ENCODE peak calls at places on chromosomes 2 and 18, in four cellular contexts. B, Y, H and E are unnamed samples.

GRCh38 chr2:205477016-205477705 is 205.1 kb upstream of the NRP2 start:
- DNase-seq in B (no peak), Y (no peak), H (no peak), E (no peak)

GRCh38 chr18:40935423-40935822 is 1019.6 kb upstream of the PIK3C3 start:
- DNase-seq in B (no peak), Y (peak), H (peak), E (no peak)

GRCh38 chr2:235674812-235675211 is 181.0 kb downstream of the AGAP1 start:
- DNase-seq in B (no peak), Y (no peak), H (no peak), E (no peak)

GRCh38 chr18:34806527-34806926 is 96.4 kb downstream of the DTNA start:
- DNase-seq in B (no peak), Y (no peak), H (no peak), E (no peak)

GRCh38 chr18:43525149-43525548 is 247.9 kb upstream of the SYT4 start:
- DNase-seq in B (no peak), Y (no peak), H (no peak), E (no peak)

GRCh38 chr2:238336151-238336550 is 15.8 kb downstream of the TRAF3IP1 start:
- DNase-seq in B (no peak), Y (no peak), H (no peak), E (no peak)

GRCh38 chr18:28161608-28162599 is 15.0 kb downstream of the CDH2 start:
- DNase-seq in B (no peak), Y (peak), H (no peak), E (no peak)

GRCh38 chr2:43592443-43592842 is 3.4 kb downstream of the THADA start:
- DNase-seq in B (no peak), Y (no peak), H (no peak), E (no peak)

GRCh38 chr18:70384181-70384790 is 95.4 kb downstream of the SOCS6 start:
- DNase-seq in B (no peak), Y (peak), H (no peak), E (peak)

GRCh38 chr2:2527162-2527561 is 196.1 kb upstream of the MYT1L start:
- DNase-seq in B (no peak), Y (no peak), H (peak), E (no peak)

GRCh38 chr18:26470011-26470637 is 78.2 kb downstream of the KCTD1 start:
- DNase-seq in B (no peak), Y (no peak), H (no peak), E (no peak)

GRCh38 chr2:186693446-186693842 is 416 bp upstream of the FAM171B start:
- DNase-seq in B (no peak), Y (no peak), H (no peak), E (no peak)

GRCh38 chr18:46740046-46740445 is 16.8 kb downstream of the ST8SIA5 start:
- DNase-seq in B (no peak), Y (no peak), H (no peak), E (no peak)

GRCh38 chr2:174080672-174081121 is 115.5 kb upstream of the SP3 start:
- DNase-seq in B (no peak), Y (no peak), H (peak), E (no peak)

GRCh38 chr2:64846175-64846574 is 143.0 kb upstream of the SLC1A4 start:
- DNase-seq in B (no peak), Y (no peak), H (no peak), E (no peak)

GRCh38 chr18:77068321-77068841 is 64.2 kb downstream of the MBP start:
- DNase-seq in B (no peak), Y (no peak), H (no peak), E (no peak)

GRCh38 chr2:85577386-85578242 is at the start of gene VAMP8:
- DNase-seq in B (peak), Y (peak), H (peak), E (peak)

GRCh38 chr18:63465059-63465458 is 11.7 kb upstream of the SERPINB5 start:
- DNase-seq in B (no peak), Y (no peak), H (no peak), E (no peak)

GRCh38 chr2:71612581-71613520 is 159.5 kb downstream of the DYSF start:
- DNase-seq in B (no peak), Y (no peak), H (no peak), E (no peak)

GRCh38 chr2:230439590-230439989 is 23.6 kb downstream of the SP100 start:
- DNase-seq in B (no peak), Y (no peak), H (no peak), E (no peak)

GRCh38 chr18:40868110-40868858 is 1086.8 kb upstream of the PIK3C3 start:
- DNase-seq in B (no peak), Y (peak), H (no peak), E (no peak)

GRCh38 chr2:54558188-54558975 is 102.3 kb downstream of the SPTBN1 start:
- DNase-seq in B (peak), Y (peak), H (peak), E (peak)

GRCh38 chr2:68741238-68741637 is 6.6 kb downstream of the ARHGAP25 start:
- DNase-seq in B (no peak), Y (no peak), H (no peak), E (no peak)

GRCh38 chr18:48184118-48184517 is 225.1 kb downstream of the ZBTB7C start:
- DNase-seq in B (no peak), Y (no peak), H (no peak), E (no peak)
- TF ChIP-seq FOSL1 in B (no peak), Y (no peak), H (no peak), E (no peak)

GRCh38 chr2:134197445-134197844 is 56.4 kb upstream of the MGAT5 start:
- DNase-seq in B (no peak), Y (no peak), H (no peak), E (no peak)

GRCh38 chr2:134193006-134193405 is 60.9 kb upstream of the MGAT5 start:
- DNase-seq in B (no peak), Y (no peak), H (no peak), E (no peak)

GRCh38 chr2:134194519-134194918 is 59.4 kb upstream of the MGAT5 start:
- DNase-seq in B (no peak), Y (no peak), H (no peak), E (no peak)

GRCh38 chr2:134193774-134194173 is 60.1 kb upstream of the MGAT5 start:
- DNase-seq in B (no peak), Y (no peak), H (no peak), E (no peak)

DNA sequence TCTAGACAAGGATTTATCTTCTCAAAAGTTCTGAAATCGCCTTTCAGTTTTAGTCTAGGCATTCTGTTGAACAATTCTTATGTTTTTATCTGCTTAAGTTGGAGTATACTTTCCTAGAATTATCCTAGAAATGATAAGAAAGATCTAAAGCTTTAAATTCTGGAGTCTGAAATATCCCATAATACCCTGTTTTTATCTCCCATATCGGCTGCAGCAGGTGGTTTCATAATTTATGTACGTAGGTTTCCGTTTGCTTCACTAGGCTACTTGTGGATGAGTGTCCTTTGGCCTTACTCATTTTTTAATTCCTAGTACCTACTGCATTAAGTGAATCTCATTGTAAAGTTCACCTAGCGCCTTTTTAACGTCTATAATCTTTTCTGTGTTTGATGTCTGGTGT is 58.5 kb upstream of the MGAT5 start:
- DNase-seq in B (no peak), Y (no peak), H (peak), E (no peak)
- TF ChIP-seq FOSL1 in B (no peak), Y (no peak), H (no peak), E (no peak)

DNA sequence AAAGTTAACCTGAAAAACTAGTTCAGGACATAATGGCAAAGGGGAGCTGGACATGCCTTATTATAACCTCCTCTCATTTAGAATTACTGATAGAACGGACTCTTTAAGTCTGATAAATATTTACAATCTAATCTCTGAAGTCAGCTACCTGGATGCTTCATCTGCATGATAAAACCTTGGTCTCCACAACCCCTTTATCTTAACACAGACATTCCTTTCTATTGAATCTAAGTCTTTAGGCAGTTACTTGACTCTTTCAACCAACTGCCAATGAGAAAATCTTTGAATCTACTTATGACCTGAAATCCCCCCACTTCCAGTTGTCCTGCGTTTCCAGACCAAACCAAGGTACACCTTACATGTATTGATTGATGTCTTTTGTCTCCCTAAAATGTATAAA is 191.2 kb upstream of the LRRTM4 start:
- DNase-seq in B (no peak), Y (no peak), H (no peak), E (no peak)
- TF ChIP-seq FOSL1 in B (no peak), Y (no peak), H (no peak), E (no peak)

DNA sequence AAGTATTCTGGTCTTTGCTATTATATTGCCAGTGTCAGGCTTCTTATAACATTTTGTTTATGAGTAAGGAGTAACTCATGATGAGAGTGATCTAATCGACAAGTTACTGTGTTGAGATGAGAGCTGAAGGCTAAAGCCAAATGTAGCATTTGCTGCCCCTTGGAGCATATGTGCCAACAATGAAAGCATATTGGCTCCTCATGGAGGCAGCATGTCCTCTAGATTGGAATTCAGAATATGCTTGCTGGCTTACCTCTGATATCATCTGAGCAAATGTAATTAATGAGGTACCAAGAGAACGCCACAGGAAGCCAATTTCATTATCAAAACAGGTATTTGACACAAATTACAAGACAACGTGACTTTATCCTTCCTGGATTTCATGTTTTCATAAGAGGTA is 781.1 kb upstream of the FSHR start:
- DNase-seq in B (no peak), Y (no peak), H (no peak), E (no peak)
- TF ChIP-seq FOSL1 in B (no peak), Y (no peak), H (no peak), E (no peak)

GRCh38 chr2:8252997-8253694 is 428.7 kb upstream of the ID2 start:
- DNase-seq in B (no peak), Y (no peak), H (no peak), E (no peak)
- TF ChIP-seq FOSL1 in B (no peak), Y (no peak), H (no peak), E (no peak)

DNA sequence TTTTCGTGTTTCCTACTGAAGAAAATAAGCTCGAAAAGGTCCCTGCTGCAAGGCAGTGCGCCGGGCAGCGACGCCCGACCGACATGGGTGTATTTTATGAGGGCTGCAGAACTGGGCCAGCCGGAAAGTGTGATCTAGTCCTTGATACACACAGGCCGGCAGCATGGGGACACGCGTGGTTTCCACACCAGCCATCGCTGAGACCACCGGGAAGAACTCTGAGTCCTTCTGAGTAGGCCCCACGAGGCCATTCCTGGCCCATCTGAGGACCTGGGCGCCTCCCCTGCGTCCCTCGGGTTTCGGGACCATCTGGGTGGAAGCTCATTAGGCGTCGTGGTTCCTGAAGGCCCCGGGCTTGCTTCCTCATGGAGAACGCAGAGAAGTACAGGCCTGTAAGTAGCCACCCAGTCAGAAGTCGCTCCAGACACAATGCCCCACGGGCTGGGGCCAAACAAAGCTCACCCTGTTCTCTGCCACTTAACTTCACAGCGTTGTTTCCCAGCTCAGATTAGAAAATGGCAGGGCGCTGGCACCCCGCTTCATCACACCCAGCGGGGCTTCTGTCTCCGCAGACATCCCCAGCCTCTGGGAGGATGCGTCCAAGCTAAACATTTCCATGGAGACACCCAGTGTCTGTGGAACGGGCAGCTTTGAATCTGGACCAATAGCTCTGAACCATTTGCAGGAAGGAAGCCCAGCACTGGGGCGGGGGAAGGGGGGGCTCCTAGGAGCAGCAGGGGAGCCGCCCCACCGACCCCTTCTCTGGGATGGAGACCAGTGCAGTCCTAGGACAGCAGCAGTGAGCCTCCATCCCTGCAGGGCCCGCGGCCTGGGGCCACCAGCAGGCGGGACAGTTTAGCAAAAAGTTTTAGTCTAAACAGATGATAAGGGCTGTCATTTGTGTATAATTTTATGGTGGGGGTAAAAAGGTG is 2.4 kb downstream of the NFATC1 start:
- DNase-seq in B (no peak), Y (no peak), H (no peak), E (no peak)
- TF ChIP-seq FOSL1 in B (no peak), Y (no peak), H (no peak), E (no peak)

GRCh38 chr2:101306410-101306809 is 2.1 kb downstream of the RNF149 start:
- DNase-seq in B (no peak), Y (no peak), H (peak), E (no peak)

GRCh38 chr2:101309211-101309700 is 755 bp upstream of the RNF149 start:
- DNase-seq in B (no peak), Y (no peak), H (no peak), E (no peak)

GRCh38 chr2:101307503-101307902 is 998 bp downstream of the RNF149 start:
- DNase-seq in B (no peak), Y (no peak), H (no peak), E (no peak)

GRCh38 chr2:101308432-101309210 is at the start of gene RNF149:
- DNase-seq in B (peak), Y (peak), H (peak), E (peak)

GRCh38 chr2:101307950-101308431 is 510 bp downstream of the RNF149 start:
- DNase-seq in B (no peak), Y (no peak), H (no peak), E (no peak)
- TF ChIP-seq FOSL1 in B (no peak), Y (no peak), H (no peak), E (no peak)

DNA sequence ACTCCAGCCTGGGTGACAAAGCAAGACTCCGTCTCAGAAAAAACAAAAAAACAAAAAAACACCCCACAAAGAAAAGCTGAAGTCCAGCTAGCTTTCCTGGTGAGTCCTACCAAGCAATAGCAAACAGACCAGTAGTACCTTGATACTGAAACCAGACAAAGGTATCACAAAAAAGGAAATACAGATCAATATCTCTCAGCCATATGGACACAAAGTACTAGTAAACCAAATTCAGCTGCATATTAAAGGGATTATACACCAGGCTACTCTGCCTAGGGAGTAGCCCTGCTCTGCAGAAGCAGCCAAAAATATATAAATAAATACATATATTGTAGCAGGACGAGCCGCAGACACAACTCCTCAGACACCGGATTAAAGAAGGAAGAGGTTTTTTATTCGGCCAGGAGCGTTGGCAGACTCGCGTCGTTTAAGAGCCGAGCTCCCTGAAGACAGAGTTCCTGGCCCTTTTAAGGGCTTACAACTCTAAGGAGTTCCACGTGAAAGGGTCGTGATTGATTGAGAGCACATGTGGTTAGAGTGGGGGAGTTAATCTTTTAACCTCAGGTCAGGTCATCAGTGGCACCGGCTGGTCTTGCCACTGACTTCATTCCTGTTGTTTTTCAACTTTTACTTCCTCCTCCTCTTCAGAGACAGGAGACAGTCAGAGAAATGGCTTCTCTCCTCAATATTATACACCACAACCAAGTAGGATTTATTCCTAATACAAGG is 38.4 kb upstream of the DTNB start:
- DNase-seq in B (no peak), Y (no peak), H (no peak), E (no peak)
- TF ChIP-seq FOSL1 in B (no peak), Y (no peak), H (no peak), E (no peak)